ENCODE peak calls at places on chromosome 11, in five cellular contexts. V is neural progenitor cell; K is CD4-positive, alpha-beta T cell; F is neuronal stem cell; B is ascending aorta. O is an unnamed sample.

GRCh38 chr11:30585892-30586250 is 282 bp downstream of the MPPED2 start:
- DNase-seq in V (peak; percentile 84), B (peak; percentile 67), K (no peak), F (no peak), O (no peak)

GRCh38 chr11:35735411-35735810 is 72.8 kb downstream of the TRIM44 start:
- DNase-seq in B (no peak), V (no peak), K (no peak), F (no peak), O (no peak)

GRCh38 chr11:70430671-70431574 is 32.6 kb downstream of the CTTN start:
- DNase-seq in B (no peak), V (no peak), K (no peak), F (no peak), O (no peak)

GRCh38 chr11:62400281-62400680 is 18.6 kb upstream of the SCGB1A1 start:
- DNase-seq in F (no peak), K (no peak), B (no peak), V (no peak), O (no peak)

GRCh38 chr11:92489831-92490399 is 265.3 kb downstream of the FAT3 start:
- DNase-seq in K (no peak), B (no peak), F (no peak), V (no peak), O (no peak)

GRCh38 chr11:1262172-1263006 is 39.5 kb downstream of the MUC5B start:
- DNase-seq in V (peak; percentile 91), K (peak; percentile 79), F (peak; percentile 70), B (peak; percentile 94), O (peak; percentile 93)

GRCh38 chr11:62716816-62717215 is 9.3 kb downstream of the GNG3 start:
- DNase-seq in K (no peak), V (no peak), B (no peak), F (no peak), O (no peak)

GRCh38 chr11:69217276-69218105 is 61.8 kb downstream of the SMIM38 start:
- DNase-seq in B (peak; percentile 41), F (no peak), K (no peak), V (no peak), O (no peak)

GRCh38 chr11:114226283-114226859 is 69.8 kb upstream of the NNMT start:
- DNase-seq in B (no peak), K (no peak), V (no peak), F (no peak), O (no peak)

GRCh38 chr11:797300-798092 is 585 bp downstream of the SLC25A22 start:
- DNase-seq in B (peak; percentile 86), F (peak; percentile 68), K (peak; percentile 42), V (peak; percentile 84), O (peak; percentile 80)

GRCh38 chr11:46521947-46522681 is 71.7 kb downstream of the AMBRA1 start:
- DNase-seq in F (no peak), B (no peak), V (no peak), K (no peak), O (peak; percentile 59)

GRCh38 chr11:123474994-123475393 is 44.9 kb downstream of the GRAMD1B start:
- DNase-seq in F (no peak), V (no peak), K (no peak), B (no peak), O (no peak)

GRCh38 chr11:2203440-2204259 is 32.0 kb upstream of the TH start:
- DNase-seq in B (peak; percentile 57), F (no peak), K (no peak), V (no peak), O (no peak)

GRCh38 chr11:79768343-79768742 is 327.5 kb upstream of the TENM4 start:
- DNase-seq in V (no peak), B (no peak), K (no peak), F (no peak), O (no peak)

GRCh38 chr11:57566564-57567209 is 785 bp downstream of the UBE2L6 start:
- DNase-seq in F (no peak), K (no peak), B (no peak), V (no peak), O (no peak)

GRCh38 chr11:105789579-105789978 is 179.7 kb downstream of the GRIA4 start:
- DNase-seq in K (no peak), V (no peak), B (no peak), F (no peak), O (no peak)

GRCh38 chr11:100876826-100877545 is 189.9 kb downstream of the ARHGAP42 start:
- DNase-seq in K (no peak), V (no peak), B (no peak), F (no peak), O (peak; percentile 95)

GRCh38 chr11:61114913-61115312 is 12.6 kb downstream of the CD5 start:
- DNase-seq in B (no peak), V (no peak), K (no peak), F (no peak), O (no peak)

GRCh38 chr11:65314501-65315203 is at the start of gene CDC42EP2:
- DNase-seq in F (peak; percentile 85), B (peak; percentile 94), K (peak; percentile 48), V (peak; percentile 97), O (peak; percentile 86)

GRCh38 chr11:61056566-61056965 is 45.7 kb upstream of the CD5 start:
- DNase-seq in B (no peak), K (no peak), V (peak; percentile 29), F (no peak), O (peak; percentile 53)

GRCh38 chr11:12137938-12138731 is 27.7 kb downstream of the MICAL2 start:
- DNase-seq in F (no peak), B (peak; percentile 90), V (peak; percentile 35), K (no peak), O (peak; percentile 77)

GRCh38 chr11:120256779-120257178 is 16.8 kb downstream of the POU2F3 start:
- DNase-seq in K (no peak), B (no peak), F (no peak), V (no peak), O (no peak)
- H3K27me3 ChIP-seq in K (peaks cover 45% of the 10 kb centered on the region), B (no peaks in the 10 kb centered on the region), F (no peaks in the 10 kb centered on the region), V (peaks cover 15% of the 10 kb centered on the region), O (no peaks in the 10 kb centered on the region)

GRCh38 chr11:20608938-20609337 is 9.5 kb downstream of the SLC6A5 start:
- DNase-seq in F (no peak), K (no peak), B (no peak), V (no peak), O (no peak)

GRCh38 chr11:20605602-20606091 is 6.2 kb downstream of the SLC6A5 start:
- DNase-seq in K (no peak), V (no peak), B (no peak), F (no peak), O (no peak)

GRCh38 chr11:20604864-20605601 is 5.6 kb downstream of the SLC6A5 start:
- DNase-seq in V (no peak), B (no peak), F (no peak), K (no peak), O (no peak)

GRCh38 chr11:20601221-20601914 is 2.0 kb downstream of the SLC6A5 start:
- DNase-seq in B (no peak), F (no peak), K (no peak), V (peak; percentile 71), O (peak; percentile 53)

GRCh38 chr11:20604295-20604803 is 4.9 kb downstream of the SLC6A5 start:
- DNase-seq in B (no peak), F (no peak), V (no peak), K (no peak), O (no peak)
- H3K27me3 ChIP-seq in B (peaks cover 7% of the 10 kb centered on the region), F (peaks cover 14% of the 10 kb centered on the region), V (peaks cover 100% of the 10 kb centered on the region), K (peaks cover 88% of the 10 kb centered on the region), O (peaks cover 32% of the 10 kb centered on the region)

GRCh38 chr11:16611395-16612233 is 126.8 kb upstream of the C11orf58 start:
- DNase-seq in B (no peak), F (peak; percentile 36), V (peak; percentile 65), K (no peak), O (peak; percentile 56)

GRCh38 chr11:16612801-16613400 is 125.5 kb upstream of the C11orf58 start:
- DNase-seq in B (no peak), F (peak; percentile 37), V (peak; percentile 53), K (no peak), O (peak; percentile 18)

GRCh38 chr11:16615480-16615879 is 123.0 kb upstream of the C11orf58 start:
- DNase-seq in F (no peak), V (no peak), K (no peak), B (no peak), O (no peak)

GRCh38 chr11:16612234-16612571 is 126.2 kb upstream of the C11orf58 start:
- DNase-seq in F (no peak), K (no peak), V (no peak), B (no peak), O (no peak)

DNA sequence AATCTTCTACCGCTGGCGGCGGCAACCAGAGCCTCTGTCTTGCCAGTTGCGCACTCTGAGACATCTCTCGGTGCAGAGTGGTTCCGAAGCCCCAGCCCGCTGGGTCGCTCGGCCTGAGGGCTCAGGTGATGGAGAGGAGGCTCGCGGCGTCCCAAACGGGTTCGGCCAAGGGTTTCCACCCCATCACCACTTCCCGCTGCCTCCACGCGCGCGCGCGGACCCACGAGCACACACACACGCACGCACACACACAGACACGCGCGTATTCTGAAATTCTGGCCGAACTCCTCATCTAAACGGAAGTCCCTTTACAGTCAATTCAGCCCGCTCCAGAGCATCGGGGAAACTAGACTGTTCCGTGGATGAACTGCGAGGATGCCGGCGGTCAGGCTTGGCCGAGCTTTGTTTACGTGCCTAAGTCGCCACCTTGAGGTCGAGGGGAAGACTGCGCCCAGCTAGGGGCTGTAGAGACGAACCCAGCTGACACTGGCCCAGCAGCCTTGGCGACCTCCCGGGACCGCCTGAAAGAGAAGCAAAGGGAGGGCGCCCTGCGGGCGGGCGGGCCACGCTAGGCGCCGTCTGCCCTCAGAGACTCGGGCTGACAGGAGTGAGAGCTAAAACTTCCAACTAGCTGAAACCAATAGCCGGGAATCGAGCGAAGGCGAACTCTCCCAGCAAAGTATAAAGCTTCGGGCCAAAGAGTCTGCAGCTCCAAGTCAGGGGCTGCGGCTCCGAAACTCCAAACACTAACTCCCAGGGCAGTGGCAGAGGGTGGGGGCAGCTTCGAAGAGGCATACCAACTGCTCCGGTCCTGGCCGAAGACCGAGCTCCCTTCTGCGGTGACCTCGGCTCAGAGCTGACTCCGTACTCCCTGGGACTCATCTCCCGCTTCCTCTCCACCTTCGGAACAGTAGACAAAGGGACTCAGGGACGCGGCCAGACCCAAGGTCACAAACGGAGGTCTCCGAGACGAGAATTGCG is 124.8 kb upstream of the C11orf58 start:
- DNase-seq in F (peak; percentile 93), B (peak; percentile 88), V (peak; percentile 96), K (peak; percentile 22), O (peak; percentile 94)
- H3K27me3 ChIP-seq in F (peaks cover 11% of the 10 kb centered on the region), B (peaks cover 5% of the 10 kb centered on the region), V (peaks cover 100% of the 10 kb centered on the region), K (peaks cover 85% of the 10 kb centered on the region), O (peaks cover 44% of the 10 kb centered on the region)

DNA sequence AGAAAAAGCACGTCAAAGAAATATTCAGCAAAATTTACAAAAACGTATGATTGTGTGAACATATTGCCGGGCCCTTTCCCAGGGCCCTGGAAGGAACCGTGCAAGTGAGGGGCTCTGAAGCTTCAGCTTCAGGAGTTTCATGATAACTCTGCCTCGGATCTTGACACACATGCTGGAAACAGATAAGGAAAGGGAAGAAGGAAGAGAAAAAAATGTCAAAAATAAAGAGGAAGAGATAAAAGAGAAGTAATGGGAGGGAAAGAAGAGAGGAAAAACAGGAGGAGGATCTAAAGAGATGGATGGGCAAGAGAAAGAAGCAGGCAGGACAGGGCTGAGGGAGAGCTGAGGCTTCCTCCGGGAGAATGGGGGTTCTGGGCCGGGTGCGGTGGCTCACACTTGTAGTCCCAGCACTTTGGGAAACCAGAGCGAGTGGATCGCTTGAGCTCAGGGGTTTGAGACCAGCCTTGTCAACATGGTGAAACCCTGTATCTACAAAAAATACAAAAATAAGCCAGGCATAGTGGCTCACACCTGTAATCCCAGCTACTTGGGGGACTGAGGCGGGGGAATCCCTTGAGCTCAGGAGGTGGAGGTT is 2.7 kb upstream of the TMPRSS4 start:
- DNase-seq in V (no peak), B (no peak), K (no peak), F (no peak), O (no peak)
- H3K27me3 ChIP-seq in V (no peaks in the 10 kb centered on the region), B (no peaks in the 10 kb centered on the region), K (peaks cover 3% of the 10 kb centered on the region), F (no peaks in the 10 kb centered on the region), O (no peaks in the 10 kb centered on the region)